ENCODE peak calls at places on chromosomes 5 and 9, in ten cellular contexts. Y is kidney, G is coronary artery, K is AG04449, H is GM12864, V is stomach, B is endothelial cell, X is A549, F is left ventricle myocardium inferior, T is A673. Q is an unnamed sample.

GRCh38 chr5:104088876-104089778 is 526.5 kb upstream of the NUDT12 start:
- DNase-seq in Y (no peak), G (no peak), H (no peak), K (no peak), V (no peak), T (peak), X (no peak), F (no peak), B (no peak), Q (no peak)

GRCh38 chr9:17757816-17758215 is 178.9 kb downstream of the SH3GL2 start:
- DNase-seq in X (no peak), H (no peak), G (no peak), B (no peak), T (no peak), V (no peak), K (no peak), F (no peak), Y (no peak), Q (no peak)

GRCh38 chr9:6078382-6079105 is 63.1 kb upstream of the RANBP6 start:
- DNase-seq in B (no peak), F (no peak), T (no peak), H (no peak), K (no peak), G (no peak), X (no peak), Y (no peak), V (no peak), Q (no peak)

GRCh38 chr5:138942066-138942465 is 66.9 kb upstream of the LRRTM2 start:
- DNase-seq in B (no peak), Y (no peak), T (no peak), X (no peak), V (no peak), G (no peak), F (no peak), K (no peak), H (no peak), Q (no peak)

GRCh38 chr5:97874491-97874890 is 691.4 kb upstream of the RIOK2 start:
- DNase-seq in X (no peak), G (no peak), K (no peak), V (no peak), T (no peak), F (no peak), B (no peak), H (no peak), Y (no peak), Q (no peak)

GRCh38 chr5:9069650-9070049 is 476.2 kb downstream of the SEMA5A start:
- DNase-seq in G (no peak), B (no peak), T (no peak), H (no peak), F (no peak), Y (no peak), V (no peak), K (peak), X (no peak), Q (no peak)

GRCh38 chr5:53733853-53734252 is 173.4 kb downstream of the NDUFS4 start:
- DNase-seq in X (peak), V (no peak), T (peak), Y (no peak), G (no peak), H (no peak), B (no peak), F (no peak), K (no peak), Q (no peak)

GRCh38 chr5:126829098-126829497 is 52.2 kb downstream of the LMNB1 start:
- DNase-seq in V (no peak), H (no peak), K (no peak), B (no peak), F (no peak), Y (no peak), G (no peak), T (no peak), X (no peak), Q (no peak)

GRCh38 chr5:74250304-74251102 is 390.0 kb downstream of the ENC1 start:
- DNase-seq in F (no peak), V (no peak), K (no peak), G (no peak), B (no peak), Y (no peak), X (no peak), H (no peak), T (no peak), Q (no peak)

GRCh38 chr9:137311171-137311970 is 9.3 kb upstream of the NRARP start:
- DNase-seq in T (no peak), V (peak), H (no peak), F (peak), B (no peak), Y (peak), X (peak), K (no peak), G (no peak), Q (no peak)

GRCh38 chr9:123338710-123339665 is 17.0 kb upstream of the CRB2 start:
- DNase-seq in B (no peak), X (no peak), T (no peak), H (peak), G (no peak), Y (no peak), K (no peak), V (peak), F (peak), Q (no peak)

GRCh38 chr9:23819403-23819802 is 6.6 kb downstream of the ELAVL2 start:
- DNase-seq in G (no peak), B (no peak), X (no peak), F (no peak), K (no peak), T (no peak), H (no peak), V (no peak), Y (no peak), Q (no peak)

GRCh38 chr5:137119321-137119720 is 379.8 kb downstream of the SPOCK1 start:
- DNase-seq in G (no peak), V (no peak), K (no peak), B (no peak), X (no peak), F (no peak), Y (no peak), T (no peak), H (no peak), Q (no peak)

GRCh38 chr5:9168791-9169611 is 376.9 kb downstream of the SEMA5A start:
- DNase-seq in X (no peak), G (no peak), B (no peak), F (no peak), Y (no peak), V (no peak), H (no peak), K (no peak), T (no peak), Q (no peak)

GRCh38 chr9:118104385-118104784 is 400.2 kb downstream of the TLR4 start:
- DNase-seq in G (no peak), Y (no peak), H (no peak), B (no peak), X (no peak), V (no peak), F (no peak), K (no peak), T (no peak), Q (no peak)

GRCh38 chr9:92633879-92634278 is 36.1 kb downstream of the IPPK start:
- DNase-seq in Y (no peak), T (no peak), K (no peak), F (no peak), G (peak), X (no peak), H (no peak), V (peak), B (no peak), Q (peak)

GRCh38 chr5:53922508-53923498 is 362.4 kb downstream of the NDUFS4 start:
- DNase-seq in Y (no peak), V (no peak), X (no peak), K (no peak), F (no peak), T (no peak), H (no peak), G (no peak), B (no peak), Q (no peak)

GRCh38 chr5:82445729-82446349 is 167.7 kb upstream of the RPS23 start:
- DNase-seq in H (no peak), X (no peak), V (no peak), Y (no peak), F (no peak), K (no peak), G (no peak), B (no peak), T (no peak), Q (no peak)

GRCh38 chr5:58317009-58317408 is 142.9 kb downstream of the PLK2 start:
- DNase-seq in V (no peak), Y (no peak), H (no peak), T (no peak), K (no peak), X (no peak), G (no peak), F (no peak), B (no peak), Q (no peak)

GRCh38 chr9:35470894-35471293 is 19.0 kb upstream of the RUSC2 start:
- DNase-seq in K (no peak), V (peak), B (no peak), T (no peak), G (no peak), X (peak), H (no peak), Y (no peak), F (no peak), Q (no peak)

GRCh38 chr5:168583742-168584482 is 4.7 kb upstream of the PANK3 start:
- DNase-seq in T (no peak), Y (no peak), X (no peak), B (no peak), F (no peak), V (no peak), K (no peak), H (peak), G (no peak), Q (no peak)

GRCh38 chr5:131423056-131423455 is 159.2 kb downstream of the CDC42SE2 start:
- DNase-seq in X (peak), H (no peak), F (no peak), Y (no peak), K (no peak), B (peak), T (peak), V (no peak), G (no peak), Q (no peak)

GRCh38 chr5:10145922-10146321 is 103.8 kb downstream of the ATPSCKMT start:
- DNase-seq in T (peak), V (no peak), X (peak), F (no peak), B (no peak), K (peak), G (no peak), Y (no peak), H (peak), Q (no peak)

GRCh38 chr5:17022296-17022695 is 86.2 kb upstream of the MYO10 start:
- DNase-seq in B (no peak), G (no peak), V (no peak), F (no peak), K (no peak), T (no peak), X (no peak), H (no peak), Y (no peak), Q (no peak)

GRCh38 chr5:74109344-74109743 is 483.3 kb downstream of the ARHGEF28 start:
- DNase-seq in H (no peak), G (no peak), F (no peak), Y (no peak), V (no peak), T (no peak), K (no peak), X (no peak), B (no peak), Q (no peak)

GRCh38 chr9:113695901-113696300 is 180.2 kb upstream of the ZNF618 start:
- DNase-seq in G (no peak), X (no peak), B (no peak), V (no peak), Y (no peak), H (no peak), T (no peak), K (no peak), F (no peak), Q (no peak)

DNA sequence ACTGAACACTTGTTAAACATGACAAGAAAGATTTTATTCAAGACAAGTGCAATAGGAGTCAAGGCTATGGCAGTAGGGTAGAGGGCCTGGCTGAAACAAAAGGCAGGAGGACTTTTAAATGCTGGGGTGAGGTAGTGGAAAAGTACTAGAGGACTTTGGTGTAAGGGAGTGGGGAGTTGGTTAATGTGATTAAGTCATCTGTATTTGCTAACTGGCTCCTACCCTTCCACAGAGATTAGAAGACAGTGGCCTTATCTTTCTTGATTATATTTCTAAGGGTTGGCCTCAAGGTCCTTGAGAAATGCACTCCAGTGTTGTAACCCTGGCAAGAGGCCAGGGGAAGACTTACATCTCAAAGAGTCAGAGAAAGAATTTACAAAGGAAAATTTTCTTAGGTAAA is 160.2 kb upstream of the FTMT start:
- DNase-seq in G (no peak), K (no peak), F (no peak), H (no peak), X (peak), V (peak), T (peak), B (no peak), Y (no peak), Q (no peak)
- TF ChIP-seq CTCF in G (no peak), K (no peak), F (no peak), H (no peak), X (no peak), V (no peak), T (no peak), B (no peak), Y (no peak), Q (no peak)

GRCh38 chr5:141349917-141350619 is at the start of gene PCDHGB1:
- DNase-seq in H (peak), B (peak), F (no peak), K (no peak), X (peak), G (no peak), Y (no peak), T (peak), V (no peak), Q (no peak)
- TF ChIP-seq CTCF in H (peak), B (no peak), F (peak), K (peak), X (peak), G (no peak), Y (peak), T (peak), V (no peak), Q (peak)

DNA sequence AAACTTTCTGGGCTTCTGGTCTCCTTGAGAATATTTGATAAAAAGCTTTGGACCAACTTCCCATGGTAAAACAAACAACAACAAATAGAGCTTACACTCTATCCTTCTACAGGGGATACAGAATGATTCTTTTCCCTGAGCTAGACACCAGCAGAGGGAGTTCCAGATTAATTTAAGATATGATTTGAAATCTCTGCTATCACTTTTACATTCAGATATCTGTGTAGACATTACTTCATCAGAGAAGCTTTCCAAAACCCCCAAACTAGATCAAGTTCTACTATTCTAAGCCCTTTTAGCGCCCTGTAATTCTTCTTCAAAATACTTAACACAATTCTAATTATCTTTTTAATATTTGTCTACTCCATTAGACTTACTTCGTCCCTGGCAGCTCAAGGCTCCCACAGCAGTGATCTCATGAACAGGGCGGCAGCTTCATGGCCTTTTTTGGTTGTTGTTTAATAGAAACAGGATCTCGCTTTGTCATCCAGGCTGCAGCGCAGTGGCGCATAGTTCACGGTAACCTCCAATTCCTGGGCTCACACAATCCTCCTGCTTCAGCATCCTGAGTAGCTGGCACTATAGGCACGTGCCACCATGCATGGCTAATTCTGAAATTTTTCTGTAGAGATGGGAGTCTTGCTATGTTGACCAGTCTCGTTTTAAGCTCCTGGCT is 938 bp upstream of the GALNT12 start:
- DNase-seq in F (no peak), G (no peak), K (no peak), T (no peak), B (no peak), H (no peak), X (no peak), Y (no peak), V (no peak), Q (no peak)
- TF ChIP-seq CTCF in F (no peak), G (no peak), K (no peak), T (peak), B (no peak), H (peak), X (peak), Y (no peak), V (no peak), Q (peak)

GRCh38 chr5:161030219-161030618 is 178.2 kb upstream of the ATP10B start:
- DNase-seq in V (no peak), H (no peak), T (no peak), B (no peak), G (no peak), F (no peak), K (no peak), Y (no peak), X (no peak), Q (no peak)
- TF ChIP-seq CTCF in V (no peak), H (no peak), T (no peak), B (no peak), G (no peak), F (no peak), K (no peak), Y (no peak), X (no peak), Q (no peak)

DNA sequence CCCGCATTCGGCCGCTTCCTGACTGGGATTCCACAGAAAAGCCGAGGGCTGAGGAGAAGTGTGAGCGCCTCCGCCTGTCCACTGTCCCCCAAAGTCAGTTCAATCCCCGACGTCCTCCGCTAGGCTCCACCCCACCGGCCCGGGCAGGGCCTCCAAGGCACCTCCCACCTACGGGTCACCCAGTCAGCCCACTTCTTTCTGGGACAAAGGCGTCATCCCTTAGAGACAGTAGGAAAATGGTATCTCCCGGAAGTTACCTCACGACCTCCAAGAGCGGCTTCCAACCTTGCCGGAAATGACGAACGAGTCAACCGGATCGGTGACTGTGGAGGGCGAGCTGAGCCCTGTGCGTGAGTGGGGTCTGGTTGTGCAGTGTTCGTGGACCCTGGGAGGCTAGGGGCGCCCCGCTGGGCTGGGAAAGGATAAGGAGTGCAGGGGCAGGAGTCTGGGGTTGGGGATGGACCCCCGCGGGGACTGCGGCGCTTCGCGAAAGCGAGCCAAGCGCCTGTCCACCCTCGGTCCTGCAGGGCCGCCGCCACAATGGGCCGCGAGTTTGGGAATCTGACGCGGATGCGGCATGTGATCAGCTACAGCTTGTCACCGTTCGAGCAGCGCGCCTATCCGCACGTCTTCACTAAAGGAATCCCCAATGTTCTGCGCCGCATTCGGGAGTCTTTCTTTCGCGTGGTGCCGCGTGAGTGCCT is at the start of the genes GDF9 and UQCRQ:
- DNase-seq in F (peak), H (peak), X (peak), B (peak), T (peak), Y (peak), V (peak), K (peak), G (peak), Q (peak)
- TF ChIP-seq CTCF in F (peak), H (no peak), X (peak), B (no peak), T (peak), Y (no peak), V (no peak), K (peak), G (no peak), Q (peak)

GRCh38 chr5:59346987-59347386 is 546.5 kb downstream of the PDE4D start:
- DNase-seq in F (no peak), V (no peak), X (no peak), K (no peak), Y (no peak), H (no peak), B (no peak), G (no peak), T (no peak), Q (no peak)

GRCh38 chr5:59346514-59346913 is 547.0 kb downstream of the PDE4D start:
- DNase-seq in Y (no peak), V (no peak), T (no peak), H (no peak), X (no peak), F (no peak), G (no peak), K (no peak), B (no peak), Q (no peak)

GRCh38 chr5:59351076-59351794 is 542.3 kb downstream of the PDE4D start:
- DNase-seq in H (no peak), B (no peak), T (no peak), V (no peak), Y (no peak), K (no peak), G (no peak), X (no peak), F (no peak), Q (no peak)

GRCh38 chr5:59348189-59348588 is 545.3 kb downstream of the PDE4D start:
- DNase-seq in B (no peak), X (peak), K (no peak), G (no peak), Y (no peak), H (no peak), T (no peak), F (no peak), V (no peak), Q (no peak)
- TF ChIP-seq CTCF in B (no peak), X (no peak), K (no peak), G (no peak), Y (no peak), H (no peak), T (no peak), F (no peak), V (no peak), Q (peak)